ENCODE peak calls at places on chromosomes 3 and 15, in five cellular contexts. A, K, B, Z and W are unnamed samples.

GRCh38 chr3:186960327-186960726 is 30.0 kb downstream of the ST6GAL1 start:
- DNase-seq in A (no peak), K (no peak), B (no peak), Z (no peak), W (no peak)

GRCh38 chr3:141797819-141798405 is 34.7 kb downstream of the GRK7 start:
- DNase-seq in A (no peak), K (no peak), B (no peak), Z (peak), W (no peak)

GRCh38 chr15:89500397-89501270 is 4.3 kb upstream of the RHCG start:
- DNase-seq in A (no peak), K (no peak), B (no peak), Z (no peak), W (no peak)

GRCh38 chr3:154893813-154894212 is 186.3 kb upstream of the MME start:
- DNase-seq in A (no peak), K (no peak), B (no peak), Z (no peak), W (no peak)

GRCh38 chr3:185549651-185550111 is 2.7 kb downstream of the LIPH start:
- DNase-seq in A (no peak), K (no peak), B (no peak), Z (no peak), W (no peak)

GRCh38 chr3:16136042-16136441 is 38.4 kb upstream of the GALNT15 start:
- DNase-seq in A (no peak), K (no peak), B (no peak), Z (no peak), W (no peak)

GRCh38 chr3:188649521-188649920 is 495.6 kb downstream of the LPP start:
- DNase-seq in A (no peak), K (no peak), B (no peak), Z (no peak), W (no peak)

GRCh38 chr3:56620371-56620770 is 62.7 kb downstream of the TASOR start:
- DNase-seq in A (no peak), K (no peak), B (no peak), Z (no peak), W (no peak)

GRCh38 chr15:76988874-76989780 is 5.8 kb upstream of the PSTPIP1 start:
- DNase-seq in A (no peak), K (no peak), B (no peak), Z (no peak), W (no peak)

GRCh38 chr15:40769310-40770146 is at the start of gene C15orf62:
- DNase-seq in A (no peak), K (no peak), B (no peak), Z (peak), W (no peak)

GRCh38 chr3:192445768-192446644 is 281.3 kb downstream of the FGF12 start:
- DNase-seq in A (no peak), K (no peak), B (no peak), Z (no peak), W (no peak)

GRCh38 chr3:76122007-76122406 is 336.7 kb upstream of the ZNF717 start:
- DNase-seq in A (no peak), K (no peak), B (no peak), Z (no peak), W (no peak)

GRCh38 chr15:58980351-58980939 is 7.0 kb upstream of the RNF111 start:
- DNase-seq in A (no peak), K (no peak), B (no peak), Z (no peak), W (no peak)

GRCh38 chr3:142894493-142894892 is 5.6 kb upstream of the PCOLCE2 start:
- DNase-seq in A (no peak), K (no peak), B (no peak), Z (no peak), W (peak)

DNA sequence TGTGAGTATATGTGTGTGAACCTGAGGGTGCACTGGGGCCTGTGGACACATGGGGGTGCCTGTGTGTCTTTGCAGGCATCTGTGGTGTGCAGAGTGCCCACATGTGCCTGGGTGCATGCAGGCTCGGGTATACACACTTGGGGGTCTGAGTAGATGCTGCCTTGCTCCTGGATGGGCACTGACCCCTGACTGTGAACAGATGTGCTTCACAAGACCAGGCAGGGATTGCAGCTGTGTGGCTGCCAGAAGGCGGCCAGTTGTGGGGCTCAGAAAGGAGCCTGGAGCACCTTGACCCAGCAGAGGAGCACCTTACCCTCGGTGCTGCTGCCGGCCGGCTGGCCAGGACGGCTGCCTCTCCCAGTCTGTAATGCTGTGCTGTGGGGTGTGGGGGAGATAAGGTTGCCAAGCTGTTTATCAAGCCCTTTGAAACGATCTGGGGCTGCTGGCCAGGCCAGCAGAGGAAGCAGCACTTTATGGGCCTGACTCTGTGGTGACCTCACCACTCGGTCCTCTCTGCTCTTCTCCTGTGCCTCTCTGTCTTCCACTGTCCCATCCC is 55.5 kb upstream of the MRPS22 start:
- DNase-seq in A (no peak), K (no peak), B (no peak), Z (peak), W (no peak)
- TF ChIP-seq CTCF in A (no peak), K (no peak), B (no peak), Z (no peak), W (no peak)

DNA sequence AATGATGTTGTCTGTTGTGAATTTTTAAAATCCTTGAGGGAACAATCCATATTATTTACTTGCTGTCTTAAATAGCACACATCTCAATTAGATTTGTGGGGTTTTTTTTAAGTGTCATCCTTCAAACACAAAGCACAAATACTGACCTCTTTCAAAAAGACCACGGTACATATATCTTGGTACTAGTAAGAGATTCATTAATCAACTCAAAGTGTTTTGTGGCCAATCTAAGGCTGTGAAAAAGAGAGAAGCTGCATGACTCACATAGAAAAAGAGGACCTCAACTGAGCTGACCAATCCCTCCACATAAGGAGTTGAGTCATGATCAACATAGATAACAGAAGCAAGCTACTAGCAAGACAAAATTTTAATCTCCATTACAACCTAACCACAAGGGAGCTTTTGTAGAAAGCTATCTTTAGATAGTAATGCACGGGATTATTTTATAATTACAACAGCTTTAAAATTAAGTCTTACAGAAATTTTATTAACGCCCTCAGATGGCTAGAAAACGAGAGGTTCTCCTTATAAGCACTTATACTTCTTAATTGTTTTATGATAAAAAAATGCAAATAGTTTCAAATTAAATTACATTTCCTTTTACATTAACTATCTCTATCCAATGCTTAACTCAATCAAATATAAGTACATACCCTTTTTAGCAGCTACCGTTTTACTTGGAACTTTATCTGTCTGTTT is 60.5 kb downstream of the TOP2B start:
- DNase-seq in A (no peak), K (no peak), B (no peak), Z (no peak), W (no peak)
- TF ChIP-seq CTCF in A (no peak), K (no peak), B (no peak), Z (no peak), W (no peak)

DNA sequence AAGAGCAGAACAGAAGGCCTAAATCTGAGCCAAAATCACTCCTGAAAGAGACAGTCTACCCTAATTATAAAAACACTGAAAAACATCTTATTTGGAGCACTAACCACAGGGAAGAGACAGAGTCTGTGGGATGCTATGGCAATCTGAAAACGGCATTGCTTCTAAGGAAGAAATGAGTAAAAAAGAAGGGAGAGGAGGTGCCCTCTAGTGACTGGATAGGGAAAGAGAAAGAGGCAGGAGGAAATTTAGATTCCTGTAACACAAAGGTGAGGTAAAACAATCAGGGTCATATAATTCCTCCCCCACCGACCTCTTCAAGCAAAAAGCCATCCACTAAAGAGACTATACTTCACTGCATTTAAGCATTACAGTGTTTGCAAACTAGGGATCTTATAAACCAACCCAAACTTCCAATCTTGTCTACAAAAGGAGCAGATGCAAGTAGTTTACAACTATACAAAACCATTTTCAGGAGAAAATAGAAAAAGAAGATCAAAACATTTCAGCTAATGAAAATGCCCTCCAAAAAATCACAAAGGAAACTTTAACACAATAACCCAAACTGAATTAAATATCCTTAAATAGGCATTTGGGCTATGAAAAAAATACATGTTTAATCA is 32.6 kb downstream of the HACD2 start:
- DNase-seq in A (no peak), K (no peak), B (no peak), Z (no peak), W (no peak)
- TF ChIP-seq CTCF in A (peak), K (peak), B (no peak), Z (no peak), W (peak)

DNA sequence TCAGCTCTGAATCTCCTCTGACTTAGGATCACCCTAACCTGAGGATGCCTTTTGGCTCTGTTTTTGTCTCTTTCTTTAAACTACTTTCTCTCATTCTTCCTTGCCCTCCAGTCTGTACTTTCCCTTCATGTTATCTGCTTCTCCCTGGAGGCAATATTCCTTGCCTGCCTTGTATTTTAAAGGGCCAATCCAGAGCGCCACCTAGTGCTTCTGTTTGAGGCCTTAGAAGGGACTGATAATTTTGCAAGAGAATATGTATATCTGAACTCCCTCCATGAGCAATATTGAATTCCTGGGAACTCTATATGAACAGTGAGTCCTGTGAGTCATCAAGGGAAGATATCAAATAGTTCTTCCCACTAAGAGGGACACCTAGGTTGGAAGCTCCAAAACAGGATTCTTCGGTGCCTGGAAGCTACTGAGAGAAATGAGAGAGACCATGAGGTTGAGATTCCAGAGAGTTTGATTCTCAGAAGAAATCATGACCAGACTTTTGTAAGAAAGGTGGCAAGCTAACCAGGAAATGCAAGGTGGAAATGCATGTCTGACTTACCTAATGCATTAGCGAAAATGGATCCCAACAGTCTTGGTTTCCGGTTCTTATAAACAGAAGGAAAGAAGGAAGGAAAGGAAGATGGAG is 203.8 kb upstream of the CD96 start:
- DNase-seq in A (no peak), K (peak), B (peak), Z (peak), W (peak)
- TF ChIP-seq CTCF in A (peak), K (peak), B (peak), Z (peak), W (peak)

GRCh38 chr15:70474682-70475438 is 288.5 kb downstream of the UACA start:
- DNase-seq in A (no peak), K (no peak), B (peak), Z (peak), W (no peak)
- TF ChIP-seq CTCF in A (no peak), K (no peak), B (no peak), Z (no peak), W (no peak)